ENCODE peak calls at places on chromosomes 1 and 21, in ten cellular contexts. C is mesothelial cell of epicardium; J is pancreas; Y is WTC11; S is T-helper 9 cell; O is ecto neural progenitor cell; G is psoas muscle; F is activated CD4-positive, alpha-beta T cell treated with anti-CD3 and anti-CD28 coated beads, Interleukin-2, amount 50 U/mL, for 24 hours; B is mucosa of gallbladder; K is GM04504. P is an unnamed sample.

GRCh38 chr1:210328032-210328745 is 513 bp upstream of the HHAT start:
- DNase-seq in O (no peak), F (no peak), B (peak; percentile 16), C (no peak), G (no peak), S (no peak), J (no peak), K (no peak), Y (no peak), P (no peak)

GRCh38 chr1:166080277-166080964 is 86.4 kb downstream of the FAM78B start:
- DNase-seq in C (no peak), G (no peak), J (no peak), K (no peak), O (no peak), F (no peak), Y (no peak), B (no peak), S (no peak), P (no peak)

GRCh38 chr21:42704861-42705260 is 51.4 kb downstream of the PDE9A start:
- DNase-seq in K (no peak), J (no peak), Y (no peak), C (no peak), B (no peak), S (no peak), F (no peak), G (no peak), O (no peak), P (no peak)

GRCh38 chr21:25997788-25998611 is 172.6 kb downstream of the APP start:
- DNase-seq in K (no peak), C (no peak), F (no peak), O (no peak), B (peak; percentile 38), G (no peak), Y (peak; percentile 23), S (no peak), J (peak; percentile 78), P (no peak)

GRCh38 chr1:110477041-110477440 is 26.1 kb downstream of the PROK1 start:
- DNase-seq in J (no peak), O (no peak), K (no peak), C (no peak), Y (no peak), B (peak; percentile 19), F (no peak), S (no peak), G (no peak), P (no peak)

GRCh38 chr1:184788970-184789369 is 34.3 kb upstream of the EDEM3 start:
- DNase-seq in G (no peak), Y (no peak), C (no peak), F (no peak), B (no peak), J (no peak), S (no peak), K (no peak), O (no peak), P (no peak)

GRCh38 chr1:236685917-236686814 is at the start of gene ACTN2:
- DNase-seq in S (peak; percentile 32), B (peak; percentile 29), F (peak; percentile 11), G (peak; percentile 91), O (peak; percentile 75), J (peak; percentile 55), K (no peak), Y (peak; percentile 68), C (peak; percentile 41), P (no peak)

GRCh38 chr1:154802336-154803003 is 67.6 kb downstream of the KCNN3 start:
- DNase-seq in G (peak; percentile 20), J (no peak), B (no peak), F (no peak), Y (no peak), O (no peak), K (no peak), S (no peak), C (no peak), P (no peak)

GRCh38 chr1:76759950-76760349 is 107.3 kb upstream of the ST6GALNAC5 start:
- DNase-seq in B (no peak), C (no peak), Y (no peak), F (no peak), S (no peak), G (no peak), J (no peak), O (no peak), K (no peak), P (no peak)

GRCh38 chr1:171219751-171220385 is 28.4 kb upstream of the FMO1 start:
- DNase-seq in C (no peak), O (no peak), K (peak; percentile 15), G (no peak), Y (peak; percentile 61), B (no peak), S (no peak), F (no peak), J (no peak), P (peak; percentile 63)

P was measured in AG09319.